ENCODE peak calls at places on chromosomes 4 and X, in eight cellular contexts. P, Y, E, D, O, U, H and A are unnamed samples.

GRCh38 chr4:59612235-59612634 is 1587.9 kb upstream of the ADGRL3 start:
- DNase-seq in P (no peak), Y (no peak), E (no peak), D (no peak), O (no peak), U (no peak), H (no peak), A (no peak)

GRCh38 chrX:11791090-11791489 is 33.1 kb downstream of the MSL3 start:
- DNase-seq in P (no peak), Y (no peak), E (no peak), D (no peak), O (no peak), U (no peak), H (no peak), A (no peak)

GRCh38 chr4:41281038-41281634 is 24.4 kb downstream of the UCHL1 start:
- DNase-seq in P (peak; percentile 7), Y (no peak), E (no peak), D (no peak), O (no peak), U (peak; percentile 58), H (peak; percentile 17), A (peak; percentile 80)

GRCh38 chrX:10045327-10046000 is 78.3 kb downstream of the CLDN34 start:
- DNase-seq in P (no peak), Y (no peak), E (no peak), D (peak; percentile 54), O (peak; percentile 48), U (no peak), H (no peak), A (no peak)

GRCh38 chrX:111743316-111743715 is 62.3 kb downstream of the ALG13 start:
- DNase-seq in P (no peak), Y (no peak), E (no peak), D (no peak), O (no peak), U (no peak), H (no peak), A (no peak)

GRCh38 chr4:78788005-78788889 is 12.1 kb downstream of the BMP2K start:
- DNase-seq in P (no peak), Y (no peak), E (no peak), D (no peak), O (no peak), U (no peak), H (no peak), A (no peak)

GRCh38 chrX:40922307-40922706 is 162.9 kb upstream of the USP9X start:
- DNase-seq in P (no peak), Y (no peak), E (no peak), D (no peak), O (no peak), U (no peak), H (no peak), A (peak; percentile 44)

GRCh38 chrX:31546130-31546529 is 474.3 kb upstream of the FTHL17 start:
- DNase-seq in P (no peak), Y (no peak), E (no peak), D (no peak), O (no peak), U (no peak), H (no peak), A (no peak)

GRCh38 chr4:76309939-76310549 is 3.5 kb downstream of the STBD1 start:
- DNase-seq in P (no peak), Y (no peak), E (no peak), D (no peak), O (no peak), U (no peak), H (no peak), A (no peak)